ENCODE peak calls at places on chromosome 18, in eight cellular contexts. W is fibroblast of pulmonary artery, K is right lobe of liver, H is Caco-2, B is GM20000, T is HFF-Myc, J is left lung, I is fibroblast of lung. A is an unnamed sample.

GRCh38 chr18:74897971-74898657 is 300.4 kb downstream of the ZNF407 start:
- DNase-seq in W (peak), K (no peak), H (no peak), B (no peak), T (peak), J (no peak), I (peak), A (no peak)

GRCh38 chr18:42052137-42052708 is 97.2 kb downstream of the PIK3C3 start:
- DNase-seq in W (peak), K (no peak), H (no peak), B (no peak), T (peak), J (no peak), I (peak), A (no peak)

GRCh38 chr18:524496-524895 is 24.0 kb upstream of the COLEC12 start:
- DNase-seq in W (peak), K (no peak), H (no peak), B (no peak), T (no peak), J (no peak), I (peak), A (no peak)

GRCh38 chr18:9683418-9684396 is 24.4 kb upstream of the RAB31 start:
- DNase-seq in W (peak), K (no peak), H (peak), B (no peak), T (peak), J (no peak), I (peak), A (no peak)

GRCh38 chr18:57444301-57444759 is 9.2 kb downstream of the ONECUT2 start:
- DNase-seq in W (no peak), K (peak), H (no peak), B (no peak), T (no peak), J (no peak), I (no peak), A (no peak)

GRCh38 chr18:11741505-11742145 is 52.6 kb downstream of the GNAL start:
- DNase-seq in W (no peak), K (no peak), H (peak), B (peak), T (no peak), J (no peak), I (peak), A (no peak)

GRCh38 chr18:8948471-8949149 is 153.9 kb upstream of the NDUFV2 start:
- DNase-seq in W (peak), K (no peak), H (no peak), B (no peak), T (peak), J (no peak), I (peak), A (no peak)

GRCh38 chr18:55137602-55138001 is 178.3 kb upstream of the CCDC68 start:
- DNase-seq in W (no peak), K (no peak), H (no peak), B (no peak), T (no peak), J (no peak), I (no peak), A (no peak)

GRCh38 chr18:9335255-9336045 is 877 bp downstream of the TWSG1 start:
- DNase-seq in W (peak), K (no peak), H (no peak), B (no peak), T (no peak), J (no peak), I (peak), A (peak)

GRCh38 chr18:10320848-10321247 is 133.6 kb upstream of the APCDD1 start:
- DNase-seq in W (peak), K (no peak), H (no peak), B (no peak), T (no peak), J (no peak), I (no peak), A (no peak)

GRCh38 chr18:59051470-59052165 is 88.1 kb upstream of the SEC11C start:
- DNase-seq in W (peak), K (no peak), H (no peak), B (no peak), T (no peak), J (no peak), I (peak), A (no peak)

GRCh38 chr18:27602092-27602491 is 417.0 kb upstream of the CHST9 start:
- DNase-seq in W (no peak), K (no peak), H (no peak), B (no peak), T (no peak), J (no peak), I (no peak), A (no peak)

GRCh38 chr18:40957533-40958070 is 997.4 kb upstream of the PIK3C3 start:
- DNase-seq in W (no peak), K (no peak), H (no peak), B (no peak), T (no peak), J (no peak), I (peak), A (no peak)

DNA sequence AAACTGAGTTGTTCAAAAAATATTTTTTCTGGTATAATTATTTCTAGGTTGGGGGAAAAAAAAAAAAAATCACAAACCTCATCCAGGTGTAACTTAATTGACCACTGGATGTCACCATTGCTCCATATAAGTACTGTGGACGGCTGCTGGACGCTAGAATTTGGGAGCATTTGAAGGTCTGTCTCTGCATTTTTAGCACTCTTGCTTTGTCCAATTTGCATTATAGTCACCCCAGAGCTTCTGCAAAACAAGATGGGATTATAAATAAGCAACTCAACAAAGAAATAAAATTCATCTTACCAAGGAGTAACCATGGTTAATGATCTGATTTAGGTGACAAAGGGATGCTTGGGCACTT is 83.7 kb downstream of the HRH4 start:
- DNase-seq in W (peak), K (no peak), H (peak), B (no peak), T (no peak), J (no peak), I (peak), A (no peak)
- TF ChIP-seq CTCF in W (peak), K (peak), H (peak), B (no peak), T (peak), J (peak), I (peak), A (peak)

DNA sequence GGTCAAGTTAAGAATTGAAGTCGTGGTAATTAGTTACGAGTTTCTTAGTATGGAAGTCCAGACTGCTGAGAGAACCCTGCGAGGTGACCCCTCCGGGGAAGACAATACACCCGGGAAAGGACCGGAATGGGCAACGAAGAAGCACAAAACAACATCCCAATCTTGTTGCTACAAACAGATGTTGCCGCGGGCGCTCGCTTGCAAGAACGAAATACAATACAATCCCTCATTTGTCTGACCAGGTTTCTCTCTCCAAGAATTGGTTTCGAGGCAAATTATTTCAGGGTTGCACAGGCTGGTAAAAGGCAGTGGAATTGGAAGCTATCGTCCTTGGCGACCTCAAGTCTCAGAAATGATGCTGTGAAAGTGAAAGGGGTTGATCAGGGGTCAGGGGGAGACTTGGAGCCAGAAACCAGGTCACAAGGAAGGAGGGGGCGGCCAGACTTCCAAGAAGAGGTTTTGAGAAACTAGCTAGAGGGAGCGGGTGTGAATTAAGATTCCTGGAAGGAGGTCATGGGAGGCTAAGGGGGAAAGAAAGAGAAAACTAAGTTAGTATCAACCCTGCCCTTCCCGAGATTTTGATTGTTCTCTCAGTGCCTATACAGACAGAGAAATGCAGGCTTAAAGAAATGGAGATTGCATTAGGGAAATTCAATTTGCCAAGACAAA is 401.9 kb downstream of the HRH4 start:
- DNase-seq in W (no peak), K (no peak), H (no peak), B (no peak), T (no peak), J (no peak), I (no peak), A (no peak)
- TF ChIP-seq CTCF in W (no peak), K (no peak), H (no peak), B (no peak), T (no peak), J (no peak), I (no peak), A (no peak)

DNA sequence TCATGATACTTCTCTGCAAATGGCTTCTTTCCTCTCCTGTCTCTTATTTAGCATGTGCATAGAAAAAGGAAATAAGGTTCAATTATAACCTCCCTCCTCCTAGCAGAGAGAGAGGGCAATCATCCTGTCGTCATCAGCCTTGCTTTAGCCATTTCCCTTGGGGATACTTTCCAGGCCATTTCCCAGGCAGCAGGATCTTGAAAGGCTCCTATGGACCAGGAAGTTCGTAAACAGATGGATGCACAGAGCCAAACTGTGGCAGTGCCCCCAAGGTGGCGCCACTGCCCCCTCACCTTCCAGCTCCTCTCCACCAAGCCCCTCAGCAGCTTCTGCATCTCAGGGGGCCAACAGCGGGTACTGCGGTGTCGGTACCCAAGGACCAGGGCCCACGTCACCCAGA is 157.4 kb downstream of the DTNA start:
- DNase-seq in W (peak), K (no peak), H (peak), B (no peak), T (no peak), J (no peak), I (no peak), A (peak)
- TF ChIP-seq CTCF in W (no peak), K (no peak), H (peak), B (peak), T (peak), J (no peak), I (peak), A (no peak)

DNA sequence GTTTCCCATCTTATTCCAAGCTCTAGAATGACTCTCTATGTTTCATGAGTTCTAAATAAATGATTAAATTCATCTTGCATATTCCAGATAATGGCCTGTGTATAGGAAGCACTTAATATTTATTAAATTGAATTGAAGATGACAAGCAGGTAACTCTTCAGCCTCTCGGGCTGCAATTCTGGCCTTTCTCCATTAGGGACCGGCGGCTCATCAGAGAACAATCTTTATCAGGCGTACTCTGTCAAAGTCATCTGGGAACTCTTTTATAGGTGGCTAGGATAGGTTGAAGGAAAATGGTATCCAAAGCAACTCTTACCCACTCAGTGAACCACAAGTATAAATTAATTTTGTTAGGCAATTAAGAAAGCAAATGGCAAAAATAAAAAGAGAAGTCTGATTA is 308.5 kb downstream of the NOL4 start:
- DNase-seq in W (no peak), K (no peak), H (peak), B (no peak), T (no peak), J (no peak), I (no peak), A (no peak)
- TF ChIP-seq CTCF in W (no peak), K (no peak), H (no peak), B (no peak), T (no peak), J (no peak), I (no peak), A (no peak)

GRCh38 chr18:23208600-23208999 is 73.3 kb downstream of the CABLES1 start:
- DNase-seq in W (no peak), K (no peak), H (no peak), B (no peak), T (no peak), J (no peak), I (no peak), A (no peak)

GRCh38 chr18:23207994-23208393 is 72.7 kb downstream of the CABLES1 start:
- DNase-seq in W (no peak), K (no peak), H (no peak), B (no peak), T (no peak), J (no peak), I (no peak), A (no peak)

GRCh38 chr18:23205980-23206379 is 70.7 kb downstream of the CABLES1 start:
- DNase-seq in W (no peak), K (no peak), H (no peak), B (no peak), T (no peak), J (no peak), I (no peak), A (no peak)

GRCh38 chr18:23209031-23209430 is 73.7 kb downstream of the CABLES1 start:
- DNase-seq in W (peak), K (no peak), H (peak), B (no peak), T (no peak), J (no peak), I (no peak), A (peak)

DNA sequence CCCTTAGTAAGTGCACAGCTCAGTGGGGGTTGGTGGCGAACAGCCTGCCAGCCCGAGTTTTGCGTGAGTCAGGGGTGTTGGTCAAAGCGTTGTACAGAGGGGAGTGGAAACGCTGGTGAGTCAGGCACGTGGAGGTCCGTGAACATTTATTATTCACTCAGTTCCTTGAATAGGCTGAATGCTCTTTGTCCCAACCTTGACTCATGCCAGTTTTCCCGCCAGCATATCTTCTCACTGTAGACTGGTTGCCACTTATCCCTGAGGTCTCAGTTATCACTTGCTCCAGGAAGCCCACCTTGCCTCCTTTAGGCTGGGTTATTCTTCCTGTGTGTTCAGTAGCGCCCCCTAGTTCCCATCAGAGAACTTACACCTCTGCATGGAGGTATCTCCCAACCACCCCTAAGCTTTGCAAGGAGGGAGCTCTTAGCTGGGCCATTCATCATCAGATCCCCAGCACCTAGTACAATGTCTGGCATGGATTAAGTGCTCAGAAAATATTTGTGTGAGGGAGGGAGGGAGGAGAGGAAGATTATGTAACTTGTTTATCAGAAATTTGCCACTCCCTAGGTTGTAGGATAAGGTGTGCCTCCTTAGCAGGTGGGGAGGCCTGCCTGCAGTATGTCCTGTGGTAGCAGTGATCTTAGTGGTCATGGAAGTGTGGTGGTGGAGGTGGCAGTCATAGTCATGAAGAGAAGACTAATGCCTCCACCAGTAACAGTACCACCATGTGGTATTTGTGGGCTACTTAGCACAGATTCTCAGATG is 72.1 kb downstream of the CABLES1 start:
- DNase-seq in W (no peak), K (no peak), H (no peak), B (no peak), T (no peak), J (no peak), I (no peak), A (peak)
- TF ChIP-seq CTCF in W (peak), K (no peak), H (no peak), B (no peak), T (peak), J (no peak), I (peak), A (no peak)

GRCh38 chr18:37314534-37314933 is 251.1 kb downstream of the CELF4 start:
- DNase-seq in W (no peak), K (no peak), H (no peak), B (no peak), T (no peak), J (no peak), I (no peak), A (no peak)
- TF ChIP-seq CTCF in W (no peak), K (no peak), H (no peak), B (no peak), T (no peak), J (no peak), I (no peak), A (no peak)

GRCh38 chr18:33702625-33703024 is 124.6 kb downstream of the ASXL3 start:
- DNase-seq in W (no peak), K (no peak), H (no peak), B (no peak), T (no peak), J (no peak), I (no peak), A (no peak)
- TF ChIP-seq CTCF in W (no peak), K (no peak), H (no peak), B (no peak), T (no peak), J (no peak), I (no peak), A (no peak)

GRCh38 chr18:77133920-77134496 is 1.4 kb upstream of the MBP start:
- DNase-seq in W (no peak), K (no peak), H (no peak), B (no peak), T (no peak), J (no peak), I (no peak), A (peak)
- TF ChIP-seq CTCF in W (no peak), K (no peak), H (no peak), B (peak), T (no peak), J (no peak), I (no peak), A (no peak)

GRCh38 chr18:79875531-79875919 is 75.9 kb downstream of the SLC66A2 start:
- DNase-seq in W (no peak), K (no peak), H (no peak), B (no peak), T (no peak), J (peak), I (no peak), A (no peak)

GRCh38 chr18:79872423-79872822 is 74.7 kb downstream of the KCNG2 start:
- DNase-seq in W (no peak), K (no peak), H (no peak), B (no peak), T (no peak), J (no peak), I (no peak), A (no peak)

GRCh38 chr18:79872852-79873444 is 75.2 kb downstream of the KCNG2 start:
- DNase-seq in W (no peak), K (no peak), H (no peak), B (no peak), T (no peak), J (peak), I (no peak), A (no peak)

GRCh38 chr18:79874553-79875530 is 76.6 kb downstream of the SLC66A2 start:
- DNase-seq in W (no peak), K (no peak), H (no peak), B (no peak), T (no peak), J (peak), I (no peak), A (no peak)

DNA sequence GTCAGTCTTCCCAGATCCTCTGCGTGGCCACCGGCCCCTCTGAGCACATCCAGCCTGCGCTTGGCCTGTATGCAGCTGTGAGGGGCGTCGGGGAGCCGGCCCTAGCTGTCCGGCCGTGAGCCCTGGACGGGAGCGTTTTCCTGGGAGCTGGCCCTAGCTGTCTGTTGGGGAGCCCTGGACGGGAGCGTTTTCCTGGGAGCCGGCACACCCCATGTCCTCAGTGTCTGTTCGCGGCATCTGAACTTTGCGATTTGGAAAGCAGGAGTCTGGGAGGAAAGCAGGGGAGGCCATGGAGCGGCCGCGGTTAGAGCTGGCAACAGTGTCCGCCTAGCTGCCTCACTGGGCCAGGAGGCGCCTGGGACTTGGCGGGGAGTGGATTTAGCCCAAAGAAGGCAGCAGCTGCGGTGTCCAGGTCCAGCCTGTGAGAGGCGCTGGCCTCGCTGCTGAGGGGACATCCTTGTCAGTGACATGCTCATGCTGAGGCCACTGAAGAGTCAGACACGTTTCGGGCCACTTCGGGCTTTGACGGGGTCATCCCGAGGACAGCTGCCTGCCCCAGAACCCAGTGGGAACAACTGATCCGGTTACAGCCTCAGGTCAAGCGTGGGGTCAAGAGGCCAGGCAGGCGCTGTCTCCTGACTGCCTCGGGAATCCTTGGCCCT is 75.8 kb downstream of the KCNG2 start:
- DNase-seq in W (no peak), K (no peak), H (no peak), B (no peak), T (no peak), J (peak), I (no peak), A (no peak)
- TF ChIP-seq CTCF in W (no peak), K (no peak), H (no peak), B (no peak), T (no peak), J (no peak), I (no peak), A (no peak)